ENCODE peak calls at places on chromosome 6, in seven cellular contexts. One of them, this sample, is unnamed.

GRCh38 chr6:10954590-10955010 is 67.7 kb downstream of the SYCP2L start:
- DNase-seq in foreskin keratinocyte: peak
- DNase-seq in HuH-7: peak
- DNase-seq in LoVo: peak
- DNase-seq in MM.1S: peak
- DNase-seq in astrocyte: peak
- DNase-seq in activated gamma-delta T cell treated with Interleukin-2 at 50 U/mL for 16 hours: peak
- DNase-seq in this sample: peak

GRCh38 chr6:134516582-134516981 is 198.7 kb upstream of the SGK1 start:
- DNase-seq in activated gamma-delta T cell treated with Interleukin-2 at 50 U/mL for 16 hours: no peak
- DNase-seq in astrocyte: no peak
- DNase-seq in MM.1S: no peak
- DNase-seq in LoVo: no peak
- DNase-seq in foreskin keratinocyte: no peak
- DNase-seq in HuH-7: no peak
- DNase-seq in this sample: no peak

GRCh38 chr6:43052842-43053544 is 658 bp downstream of the CUL7 start:
- DNase-seq in astrocyte: peak
- DNase-seq in foreskin keratinocyte: no peak
- DNase-seq in LoVo: no peak
- DNase-seq in HuH-7: peak
- DNase-seq in activated gamma-delta T cell treated with Interleukin-2 at 50 U/mL for 16 hours: no peak
- DNase-seq in MM.1S: no peak
- DNase-seq in this sample: no peak

GRCh38 chr6:3294396-3294795 is 35.6 kb downstream of the PSMG4 start:
- DNase-seq in astrocyte: no peak
- DNase-seq in LoVo: no peak
- DNase-seq in MM.1S: no peak
- DNase-seq in activated gamma-delta T cell treated with Interleukin-2 at 50 U/mL for 16 hours: no peak
- DNase-seq in HuH-7: no peak
- DNase-seq in foreskin keratinocyte: no peak
- DNase-seq in this sample: no peak

GRCh38 chr6:7267521-7268091 is 45.4 kb downstream of the SSR1 start:
- DNase-seq in LoVo: peak
- DNase-seq in activated gamma-delta T cell treated with Interleukin-2 at 50 U/mL for 16 hours: no peak
- DNase-seq in MM.1S: no peak
- DNase-seq in foreskin keratinocyte: peak
- DNase-seq in astrocyte: peak
- DNase-seq in HuH-7: no peak
- DNase-seq in this sample: no peak

GRCh38 chr6:21887301-21888185 is 294.0 kb downstream of the SOX4 start:
- DNase-seq in HuH-7: no peak
- DNase-seq in foreskin keratinocyte: no peak
- DNase-seq in MM.1S: no peak
- DNase-seq in activated gamma-delta T cell treated with Interleukin-2 at 50 U/mL for 16 hours: no peak
- DNase-seq in astrocyte: peak
- DNase-seq in LoVo: no peak
- DNase-seq in this sample: no peak

GRCh38 chr6:149897855-149898744 is at the start of gene RAET1E:
- DNase-seq in astrocyte: no peak
- DNase-seq in foreskin keratinocyte: no peak
- DNase-seq in activated gamma-delta T cell treated with Interleukin-2 at 50 U/mL for 16 hours: no peak
- DNase-seq in HuH-7: no peak
- DNase-seq in LoVo: no peak
- DNase-seq in MM.1S: no peak
- DNase-seq in this sample: no peak

GRCh38 chr6:133248241-133249001 is 7.3 kb downstream of the EYA4 start:
- DNase-seq in astrocyte: peak
- DNase-seq in MM.1S: no peak
- DNase-seq in HuH-7: no peak
- DNase-seq in foreskin keratinocyte: peak
- DNase-seq in activated gamma-delta T cell treated with Interleukin-2 at 50 U/mL for 16 hours: no peak
- DNase-seq in LoVo: no peak
- DNase-seq in this sample: no peak

GRCh38 chr6:75204959-75205775 is 686 bp downstream of the COL12A1 start:
- DNase-seq in HuH-7: no peak
- DNase-seq in activated gamma-delta T cell treated with Interleukin-2 at 50 U/mL for 16 hours: no peak
- DNase-seq in MM.1S: peak
- DNase-seq in LoVo: no peak
- DNase-seq in foreskin keratinocyte: peak
- DNase-seq in astrocyte: peak
- DNase-seq in this sample: no peak

GRCh38 chr6:40710626-40711354 is 123.6 kb upstream of the LRFN2 start:
- DNase-seq in MM.1S: no peak
- DNase-seq in astrocyte: no peak
- DNase-seq in foreskin keratinocyte: no peak
- DNase-seq in activated gamma-delta T cell treated with Interleukin-2 at 50 U/mL for 16 hours: no peak
- DNase-seq in LoVo: no peak
- DNase-seq in HuH-7: no peak
- DNase-seq in this sample: no peak

GRCh38 chr6:156857573-156857972 is 80.4 kb downstream of the ARID1B start:
- DNase-seq in MM.1S: no peak
- DNase-seq in foreskin keratinocyte: peak
- DNase-seq in astrocyte: peak
- DNase-seq in activated gamma-delta T cell treated with Interleukin-2 at 50 U/mL for 16 hours: no peak
- DNase-seq in LoVo: no peak
- DNase-seq in HuH-7: no peak
- DNase-seq in this sample: no peak

GRCh38 chr6:166646716-166647115 is 19.7 kb upstream of the RPS6KA2 start:
- DNase-seq in LoVo: no peak
- DNase-seq in foreskin keratinocyte: no peak
- DNase-seq in astrocyte: no peak
- DNase-seq in MM.1S: no peak
- DNase-seq in activated gamma-delta T cell treated with Interleukin-2 at 50 U/mL for 16 hours: no peak
- DNase-seq in HuH-7: no peak
- DNase-seq in this sample: no peak

GRCh38 chr6:136866872-136867416 is 44.6 kb downstream of the PEX7 start:
- DNase-seq in activated gamma-delta T cell treated with Interleukin-2 at 50 U/mL for 16 hours: no peak
- DNase-seq in MM.1S: no peak
- DNase-seq in astrocyte: peak
- DNase-seq in foreskin keratinocyte: no peak
- DNase-seq in LoVo: no peak
- DNase-seq in HuH-7: no peak
- DNase-seq in this sample: no peak

GRCh38 chr6:97095466-97095865 is 170.9 kb downstream of the KLHL32 start:
- DNase-seq in LoVo: no peak
- DNase-seq in MM.1S: no peak
- DNase-seq in activated gamma-delta T cell treated with Interleukin-2 at 50 U/mL for 16 hours: no peak
- DNase-seq in foreskin keratinocyte: peak
- DNase-seq in HuH-7: no peak
- DNase-seq in astrocyte: no peak
- DNase-seq in this sample: no peak

GRCh38 chr6:168794515-168794914 is 353.5 kb downstream of the SMOC2 start:
- DNase-seq in astrocyte: no peak
- DNase-seq in LoVo: no peak
- DNase-seq in activated gamma-delta T cell treated with Interleukin-2 at 50 U/mL for 16 hours: no peak
- DNase-seq in HuH-7: no peak
- DNase-seq in MM.1S: no peak
- DNase-seq in foreskin keratinocyte: no peak
- DNase-seq in this sample: no peak

GRCh38 chr6:129498950-129499870 is 210.8 kb downstream of the ARHGAP18 start:
- DNase-seq in foreskin keratinocyte: peak
- DNase-seq in MM.1S: peak
- DNase-seq in LoVo: peak
- DNase-seq in astrocyte: peak
- DNase-seq in HuH-7: peak
- DNase-seq in activated gamma-delta T cell treated with Interleukin-2 at 50 U/mL for 16 hours: no peak
- DNase-seq in this sample: no peak

GRCh38 chr6:92114797-92115196 is 1304.6 kb downstream of the EPHA7 start:
- DNase-seq in HuH-7: no peak
- DNase-seq in foreskin keratinocyte: no peak
- DNase-seq in LoVo: no peak
- DNase-seq in activated gamma-delta T cell treated with Interleukin-2 at 50 U/mL for 16 hours: no peak
- DNase-seq in MM.1S: no peak
- DNase-seq in astrocyte: no peak
- DNase-seq in this sample: no peak

GRCh38 chr6:122996797-122997520 is 924 bp downstream of the CLVS2 start:
- DNase-seq in astrocyte: no peak
- DNase-seq in MM.1S: no peak
- DNase-seq in HuH-7: no peak
- DNase-seq in LoVo: no peak
- DNase-seq in foreskin keratinocyte: no peak
- DNase-seq in activated gamma-delta T cell treated with Interleukin-2 at 50 U/mL for 16 hours: no peak
- DNase-seq in this sample: no peak

GRCh38 chr6:89291256-89291819 is 23.8 kb downstream of the GABRR2 start:
- DNase-seq in foreskin keratinocyte: no peak
- DNase-seq in HuH-7: no peak
- DNase-seq in activated gamma-delta T cell treated with Interleukin-2 at 50 U/mL for 16 hours: no peak
- DNase-seq in MM.1S: no peak
- DNase-seq in LoVo: no peak
- DNase-seq in astrocyte: no peak
- DNase-seq in this sample: no peak

GRCh38 chr6:2376429-2377355 is 131.3 kb upstream of the GMDS start:
- DNase-seq in MM.1S: no peak
- DNase-seq in astrocyte: peak
- DNase-seq in HuH-7: no peak
- DNase-seq in LoVo: peak
- DNase-seq in foreskin keratinocyte: no peak
- DNase-seq in activated gamma-delta T cell treated with Interleukin-2 at 50 U/mL for 16 hours: no peak
- DNase-seq in this sample: no peak

GRCh38 chr6:44976677-44977405 is 351.3 kb upstream of the RUNX2 start:
- DNase-seq in foreskin keratinocyte: no peak
- DNase-seq in MM.1S: peak
- DNase-seq in activated gamma-delta T cell treated with Interleukin-2 at 50 U/mL for 16 hours: no peak
- DNase-seq in LoVo: no peak
- DNase-seq in astrocyte: peak
- DNase-seq in HuH-7: no peak
- DNase-seq in this sample: peak

GRCh38 chr6:163955752-163956151 is 541.2 kb downstream of the QKI start:
- DNase-seq in foreskin keratinocyte: no peak
- DNase-seq in astrocyte: no peak
- DNase-seq in MM.1S: no peak
- DNase-seq in LoVo: no peak
- DNase-seq in activated gamma-delta T cell treated with Interleukin-2 at 50 U/mL for 16 hours: no peak
- DNase-seq in HuH-7: no peak
- DNase-seq in this sample: no peak

GRCh38 chr6:117264487-117265424 is 602 bp upstream of the VGLL2 start:
- DNase-seq in activated gamma-delta T cell treated with Interleukin-2 at 50 U/mL for 16 hours: no peak
- DNase-seq in foreskin keratinocyte: peak
- DNase-seq in MM.1S: peak
- DNase-seq in astrocyte: peak
- DNase-seq in LoVo: no peak
- DNase-seq in HuH-7: peak
- DNase-seq in this sample: no peak

GRCh38 chr6:87197547-87197946 is 42.2 kb downstream of the ZNF292 start:
- DNase-seq in MM.1S: no peak
- DNase-seq in astrocyte: no peak
- DNase-seq in foreskin keratinocyte: no peak
- DNase-seq in HuH-7: no peak
- DNase-seq in LoVo: no peak
- DNase-seq in activated gamma-delta T cell treated with Interleukin-2 at 50 U/mL for 16 hours: no peak
- DNase-seq in this sample: no peak

GRCh38 chr6:13924146-13924948 is 405 bp upstream of the RNF182 start:
- DNase-seq in foreskin keratinocyte: no peak
- DNase-seq in HuH-7: peak
- DNase-seq in LoVo: no peak
- DNase-seq in activated gamma-delta T cell treated with Interleukin-2 at 50 U/mL for 16 hours: peak
- DNase-seq in MM.1S: peak
- DNase-seq in astrocyte: peak
- DNase-seq in this sample: no peak

GRCh38 chr6:166520905-166521834 is 65.3 kb downstream of the RAMACL start:
- DNase-seq in astrocyte: peak
- DNase-seq in foreskin keratinocyte: no peak
- DNase-seq in LoVo: no peak
- DNase-seq in HuH-7: no peak
- DNase-seq in activated gamma-delta T cell treated with Interleukin-2 at 50 U/mL for 16 hours: no peak
- DNase-seq in MM.1S: no peak
- DNase-seq in this sample: no peak